ENCODE peak calls at places on chromosomes 16 and 17, in eight cellular contexts. D is prostate gland, R is PC-9, X is transverse colon, Z is uterus, N is fibroblast of lung, G is neural progenitor cell, A is thoracic aorta. L is an unnamed sample. For H3K36me3, the result is how much of the 10 kb centered on the place peaks cover.

GRCh38 chr16:4415538-4416199 is 727 bp downstream of the CORO7 start:
- DNase-seq in D (peak), R (no peak), X (peak), Z (no peak), N (peak), G (peak), A (no peak), L (no peak)

GRCh38 chr17:21043296-21044232 is 753 bp upstream of the USP22 start:
- DNase-seq in D (peak), R (peak), X (peak), Z (peak), N (peak), G (peak), A (peak), L (peak)

GRCh38 chr17:34443832-34444469 is 80.9 kb upstream of the CCL1 start:
- DNase-seq in D (no peak), R (no peak), X (no peak), Z (no peak), N (no peak), G (peak), A (no peak), L (no peak)

GRCh38 chr17:20073056-20073979 is 64.2 kb downstream of the SPECC1 start:
- DNase-seq in D (no peak), R (no peak), X (peak), Z (peak), N (peak), G (no peak), A (no peak), L (no peak)

GRCh38 chr17:45346255-45347015 is 29.6 kb upstream of the MAP3K14 start:
- DNase-seq in D (no peak), R (no peak), X (peak), Z (peak), N (peak), G (no peak), A (no peak), L (no peak)

GRCh38 chr17:47204722-47205418 is 4.3 kb upstream of the MYL4 start:
- DNase-seq in D (no peak), R (peak), X (no peak), Z (no peak), N (peak), G (no peak), A (no peak), L (no peak)

GRCh38 chr16:3095869-3096268 is 3.2 kb downstream of the ZSCAN10 start:
- DNase-seq in D (no peak), R (no peak), X (peak), Z (no peak), N (no peak), G (no peak), A (no peak), L (no peak)

GRCh38 chr17:9643611-9644010 is 1.7 kb upstream of the USP43 start:
- DNase-seq in D (no peak), R (no peak), X (no peak), Z (no peak), N (peak), G (no peak), A (no peak), L (no peak)

GRCh38 chr16:8925455-8925854 is 38.3 kb downstream of the USP7 start:
- DNase-seq in D (no peak), R (no peak), X (no peak), Z (no peak), N (no peak), G (no peak), A (no peak), L (no peak)
- H3K36me3 ChIP-seq in D (under half), R (under half), X (under half), Z (under half), N (under half), G (under half), A (under half), L (under half)

DNA sequence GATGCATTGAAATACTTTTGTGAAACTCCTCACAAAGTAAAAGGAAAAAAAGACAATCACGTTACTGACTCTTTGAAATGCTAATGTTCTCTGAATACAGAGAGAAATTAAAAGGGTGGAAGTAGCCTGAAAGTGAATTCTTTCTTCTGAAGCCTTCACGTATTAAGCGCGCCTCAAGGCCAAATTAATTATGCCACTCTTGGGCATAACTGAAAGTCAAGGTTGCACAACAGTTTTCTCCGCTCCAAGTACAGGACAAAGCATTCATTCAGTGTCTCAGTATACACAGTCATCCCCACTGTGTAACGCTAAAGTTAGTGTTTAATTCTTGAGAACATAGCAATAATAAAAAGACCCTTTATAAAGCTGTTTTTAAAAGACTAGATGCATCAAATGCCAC is 21.5 kb downstream of the PARN start:
- DNase-seq in D (no peak), R (no peak), X (no peak), Z (no peak), N (no peak), G (no peak), A (no peak), L (no peak)
- H3K36me3 ChIP-seq in D (under half), R (under half), X (under half), Z (under half), N (under half), G (under half), A (half or more), L (under half)

DNA sequence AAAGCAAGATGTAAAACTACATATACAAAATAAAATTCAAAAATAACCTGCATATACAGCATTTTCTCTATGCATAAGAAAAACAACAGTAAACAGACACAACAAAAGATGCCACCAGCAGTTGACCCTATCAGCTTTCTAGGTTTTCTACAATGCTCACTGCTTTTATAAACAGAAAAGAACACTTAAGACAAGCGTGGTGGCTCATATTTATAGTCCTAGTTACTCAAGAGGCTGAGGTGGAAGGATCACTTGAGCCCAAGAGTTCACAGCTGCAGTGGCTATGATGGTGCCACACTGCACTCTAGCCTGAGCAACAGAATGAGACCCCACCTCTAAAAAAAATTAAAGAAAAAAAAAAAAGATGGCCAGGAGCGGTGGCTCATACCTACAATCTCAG is 46.5 kb upstream of the ATP2A3 start:
- DNase-seq in D (no peak), R (no peak), X (no peak), Z (no peak), N (no peak), G (no peak), A (no peak), L (no peak)
- H3K36me3 ChIP-seq in D (under half), R (under half), X (under half), Z (under half), N (under half), G (under half), A (half or more), L (under half)

GRCh38 chr17:75748706-75749105 is 16.3 kb downstream of the GALK1 start:
- DNase-seq in D (no peak), R (no peak), X (no peak), Z (no peak), N (no peak), G (no peak), A (no peak), L (no peak)

GRCh38 chr17:75751676-75752404 is 13.2 kb downstream of the GALK1 start:
- DNase-seq in D (no peak), R (no peak), X (no peak), Z (no peak), N (no peak), G (no peak), A (no peak), L (no peak)

GRCh38 chr17:75749545-75750389 is 15.2 kb downstream of the GALK1 start:
- DNase-seq in D (peak), R (no peak), X (peak), Z (peak), N (peak), G (peak), A (peak), L (no peak)

GRCh38 chr17:75752405-75753192 is 12.4 kb downstream of the GALK1 start:
- DNase-seq in D (no peak), R (no peak), X (no peak), Z (no peak), N (no peak), G (no peak), A (no peak), L (no peak)

DNA sequence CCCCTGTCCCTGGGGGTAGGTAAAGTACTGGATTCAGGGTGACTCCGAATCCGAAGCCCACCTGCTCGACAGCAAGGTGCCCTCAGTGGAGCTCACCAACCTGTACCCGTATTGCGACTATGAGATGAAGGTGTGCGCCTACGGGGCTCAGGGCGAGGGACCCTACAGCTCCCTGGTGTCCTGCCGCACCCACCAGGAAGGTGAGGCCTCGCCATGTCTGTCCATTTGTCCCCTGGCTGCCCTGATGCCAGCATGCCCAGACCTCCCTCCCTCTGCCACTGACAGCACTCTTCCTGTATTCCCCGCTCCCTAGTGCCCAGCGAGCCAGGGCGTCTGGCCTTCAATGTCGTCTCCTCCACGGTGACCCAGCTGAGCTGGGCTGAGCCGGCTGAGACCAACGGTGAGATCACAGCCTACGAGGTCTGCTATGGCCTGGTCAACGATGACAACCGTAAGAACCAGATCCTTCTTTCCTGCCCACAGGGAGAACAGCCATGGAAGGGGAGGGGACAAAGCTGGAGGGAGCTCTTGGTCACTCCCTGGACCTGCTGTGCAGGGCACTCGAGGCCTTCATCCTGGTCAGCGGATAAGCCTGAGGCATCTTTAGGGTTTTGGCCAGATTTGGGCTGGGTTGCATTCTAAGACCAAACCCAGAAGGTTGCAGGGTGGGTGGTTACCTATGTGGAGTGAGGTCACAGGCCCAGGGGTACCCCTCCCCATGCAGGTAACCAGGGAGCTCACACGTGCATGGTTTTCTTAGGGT is 14.2 kb downstream of the GALK1 start:
- DNase-seq in D (no peak), R (no peak), X (no peak), Z (no peak), N (no peak), G (no peak), A (no peak), L (no peak)
- H3K36me3 ChIP-seq in D (under half), R (under half), X (under half), Z (under half), N (under half), G (under half), A (under half), L (under half)

L was measured in BJ.